ENCODE peak calls at places on chromosome 20, in ten cellular contexts. J is fibroblast of pulmonary artery, X is GM13977, E is pancreas, T is cardiac muscle cell, N is HFFc6, U is fibroblast of the aortic adventitia, M is heart left ventricle, I is right lobe of liver, D is H9. O is an unnamed sample.
A peak's percentile ranks its signal among the peaks of the same experiment; 100 is the strongest.

GRCh38 chr20:52047811-52048302 is 143.7 kb downstream of the ZFP64 start:
- DNase-seq in J (peak; percentile 33), X (no peak), E (no peak), T (no peak), N (no peak), U (no peak), M (no peak), I (no peak), D (peak; percentile 39), O (peak; percentile 42)

GRCh38 chr20:21047981-21048380 is 58.2 kb downstream of the LINC00237 start:
- DNase-seq in J (no peak), X (no peak), E (no peak), T (no peak), N (no peak), U (no peak), M (no peak), I (no peak), D (no peak), O (no peak)

GRCh38 chr20:9555781-9556180 is 41.4 kb downstream of the LAMP5 start:
- DNase-seq in J (no peak), X (no peak), E (no peak), T (no peak), N (peak; percentile 26), U (no peak), M (no peak), I (no peak), D (no peak), O (no peak)

GRCh38 chr20:36793294-36794115 is 19.9 kb upstream of the DSN1 start:
- DNase-seq in J (no peak), X (no peak), E (no peak), T (no peak), N (no peak), U (no peak), M (no peak), I (no peak), D (no peak), O (no peak)

GRCh38 chr20:11509776-11510175 is 407.9 kb upstream of the BTBD3 start:
- DNase-seq in J (no peak), X (no peak), E (no peak), T (no peak), N (no peak), U (no peak), M (no peak), I (no peak), D (no peak), O (no peak)

GRCh38 chr20:50602432-50603088 is 88.8 kb downstream of the RIPOR3 start:
- DNase-seq in J (no peak), X (no peak), E (peak; percentile 15), T (no peak), N (no peak), U (no peak), M (no peak), I (no peak), D (no peak), O (no peak)

GRCh38 chr20:25310268-25310920 is 62.5 kb downstream of the PYGB start:
- DNase-seq in J (peak; percentile 64), X (peak; percentile 85), E (no peak), T (peak; percentile 47), N (peak; percentile 98), U (peak; percentile 82), M (peak; percentile 65), I (peak; percentile 79), D (no peak), O (peak; percentile 83)

GRCh38 chr20:15895126-15895525 is 678.1 kb downstream of the KIF16B start:
- DNase-seq in J (no peak), X (no peak), E (no peak), T (no peak), N (no peak), U (no peak), M (no peak), I (no peak), D (no peak), O (no peak)

GRCh38 chr20:23691675-23692074 is 2.8 kb upstream of the CST4 start:
- DNase-seq in J (no peak), X (no peak), E (no peak), T (no peak), N (peak; percentile 12), U (no peak), M (no peak), I (no peak), D (no peak), O (no peak)

DNA sequence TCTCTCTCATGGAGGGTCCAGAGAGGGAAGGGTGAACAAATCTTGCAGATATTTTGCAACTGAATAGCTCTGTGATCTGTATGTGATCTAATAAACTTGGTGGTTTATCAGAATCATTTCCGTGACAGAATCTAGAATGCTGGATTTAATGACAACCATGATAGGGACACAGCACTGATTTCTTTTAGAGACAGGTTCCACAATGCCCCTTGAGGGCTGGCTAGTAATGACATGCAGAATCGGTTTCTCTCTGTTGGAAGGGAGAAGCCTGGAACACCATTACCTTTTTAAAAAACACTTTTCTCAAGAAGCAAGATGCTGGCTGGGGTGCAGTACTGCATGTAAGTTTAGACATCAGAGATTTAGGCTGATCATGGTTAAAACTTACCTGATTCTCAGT is 313.4 kb downstream of the CDH26 start:
- DNase-seq in J (no peak), X (no peak), E (no peak), T (peak; percentile 10), N (no peak), U (peak; percentile 2), M (no peak), I (no peak), D (no peak), O (no peak)
- TF ChIP-seq CTCF in J (peak; percentile 4), X (no peak), E (no peak), T (no peak), N (peak; percentile 68), U (peak; percentile 45), M (peak; percentile 21), I (peak; percentile 25), D (peak; percentile 55), O (no peak)

DNA sequence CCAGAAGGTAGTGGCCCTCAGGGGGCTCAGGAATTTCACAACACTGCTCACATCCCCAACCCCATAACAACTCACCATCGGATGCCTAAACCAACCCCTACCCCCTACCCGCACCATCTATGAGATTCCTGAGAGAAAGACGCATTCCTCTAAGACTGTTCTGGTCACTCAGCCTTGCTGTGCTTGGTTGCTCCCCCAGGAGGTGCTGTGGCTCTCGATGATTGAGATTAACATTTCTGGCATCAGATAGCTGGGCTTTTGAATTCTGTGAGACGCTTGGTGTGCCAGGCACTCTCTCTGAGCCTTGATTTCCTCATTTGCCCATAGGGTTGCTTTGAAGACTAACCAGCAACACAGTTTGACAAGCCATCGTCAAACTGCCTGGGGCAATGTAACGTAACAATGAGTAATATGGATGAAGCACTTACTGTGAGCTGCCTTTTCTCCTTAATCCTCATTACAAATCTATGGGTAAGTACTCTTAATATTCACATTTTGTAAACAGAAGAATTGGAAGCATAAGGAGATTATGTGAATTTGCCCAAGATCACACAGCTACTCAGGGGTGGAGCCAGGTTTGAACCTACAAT is 978 bp downstream of the WFDC6 start:
- DNase-seq in J (no peak), X (no peak), E (no peak), T (no peak), N (peak; percentile 14), U (no peak), M (no peak), I (no peak), D (peak; percentile 58), O (no peak)
- TF ChIP-seq CTCF in J (no peak), X (no peak), E (no peak), T (no peak), N (no peak), U (no peak), M (no peak), I (no peak), D (peak; percentile 63), O (no peak)

GRCh38 chr20:57292611-57293010 is 26.2 kb upstream of the BMP7 start:
- DNase-seq in J (no peak), X (no peak), E (no peak), T (no peak), N (no peak), U (no peak), M (no peak), I (no peak), D (no peak), O (no peak)

GRCh38 chr20:57290178-57290484 is 23.7 kb upstream of the BMP7 start:
- DNase-seq in J (no peak), X (no peak), E (no peak), T (no peak), N (no peak), U (no peak), M (no peak), I (no peak), D (no peak), O (no peak)

GRCh38 chr20:57289401-57290177 is 23.1 kb upstream of the BMP7 start:
- DNase-seq in J (no peak), X (no peak), E (no peak), T (no peak), N (no peak), U (no peak), M (no peak), I (no peak), D (no peak), O (no peak)

GRCh38 chr20:57291694-57292093 is 25.3 kb upstream of the BMP7 start:
- DNase-seq in J (no peak), X (no peak), E (no peak), T (no peak), N (no peak), U (no peak), M (no peak), I (no peak), D (no peak), O (no peak)

GRCh38 chr20:57291003-57291402 is 24.6 kb upstream of the BMP7 start:
- DNase-seq in J (no peak), X (no peak), E (no peak), T (no peak), N (no peak), U (no peak), M (no peak), I (no peak), D (peak; percentile 69), O (no peak)
- TF ChIP-seq CTCF in J (no peak), X (no peak), E (no peak), T (no peak), N (peak; percentile 15), U (no peak), M (no peak), I (no peak), D (peak; percentile 75), O (no peak)

DNA sequence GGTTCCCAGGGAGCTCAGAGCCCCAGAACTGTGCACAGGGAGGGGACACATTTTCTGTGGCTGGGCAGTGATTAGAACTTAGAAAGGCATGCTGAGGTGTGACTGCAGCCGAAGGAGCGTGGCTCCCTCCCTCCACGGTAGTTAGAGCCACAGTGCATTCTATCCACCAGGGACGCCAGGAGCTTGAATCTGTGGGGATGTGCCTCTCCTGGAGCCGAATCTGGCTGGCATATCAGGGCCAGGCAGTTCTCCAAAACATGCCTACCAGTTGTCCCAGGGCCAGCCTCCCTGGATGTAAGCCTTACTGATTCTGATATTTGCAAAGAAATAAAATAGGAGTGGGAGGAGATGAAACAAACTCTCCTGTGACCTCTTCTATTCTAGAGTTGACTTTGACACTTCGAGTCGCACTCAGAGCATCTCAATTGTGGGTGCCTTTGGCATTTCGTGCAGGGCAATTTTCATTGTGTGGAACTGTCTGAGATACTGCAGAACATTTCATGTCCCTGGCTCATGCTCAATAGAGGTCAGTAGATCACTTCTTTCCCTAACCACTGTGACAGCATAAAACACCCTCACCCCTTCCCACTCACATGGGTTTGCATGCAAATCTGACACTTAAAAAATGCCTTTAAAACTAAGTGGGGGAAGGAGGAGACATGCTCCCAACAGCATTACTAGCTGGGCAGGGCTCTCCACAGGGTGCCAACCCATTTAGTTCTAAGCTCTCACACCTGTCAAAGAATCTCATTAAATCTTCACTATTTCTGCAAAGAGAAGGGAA is 379.0 kb downstream of the PREX1 start:
- DNase-seq in J (no peak), X (no peak), E (no peak), T (no peak), N (no peak), U (peak; percentile 2), M (no peak), I (no peak), D (no peak), O (peak; percentile 50)
- TF ChIP-seq CTCF in J (no peak), X (peak; percentile 46), E (no peak), T (no peak), N (no peak), U (no peak), M (peak; percentile 10), I (no peak), D (no peak), O (peak; percentile 55)